ENCODE peak calls at places on chromosome 10, in five cellular contexts. W is NCI-H748 treated with DMSO at 0.1 percent for 48 hours; Y is endothelial cell; P is activated CD8-positive, alpha-beta T cell treated with anti-CD3 and anti-CD28 coated beads, Interleukin-2, amount 10 ng/mL, durations not matched to agents 7 days and 5 days; M is dorsolateral prefrontal cortex. F is an unnamed sample.
A peak's percentile ranks its signal among the peaks of the same experiment; 100 is the strongest.

GRCh38 chr10:8050561-8051108 is 3.9 kb upstream of the GATA3 start:
- DNase-seq in W (no peak), P (peak; percentile 52), M (no peak), Y (no peak), F (no peak)

GRCh38 chr10:88901610-88902327 is 21.7 kb downstream of the STAMBPL1 start:
- DNase-seq in Y (no peak), W (no peak), P (no peak), M (no peak), F (no peak)

GRCh38 chr10:48940958-48941357 is 1.3 kb upstream of the LRRC18 start:
- DNase-seq in P (no peak), W (no peak), M (no peak), Y (no peak), F (no peak)

GRCh38 chr10:15309221-15309620 is 61.9 kb downstream of the FAM171A1 start:
- DNase-seq in M (no peak), Y (no peak), W (no peak), P (no peak), F (no peak)

GRCh38 chr10:75019360-75019759 is 92.1 kb upstream of the SAMD8 start:
- DNase-seq in M (no peak), P (peak; percentile 47), Y (no peak), W (peak; percentile 65), F (no peak)

GRCh38 chr10:13100349-13101294 is 659 bp downstream of the OPTN start:
- DNase-seq in W (peak; percentile 2), Y (peak; percentile 19), P (peak; percentile 34), M (peak; percentile 52), F (no peak)

GRCh38 chr10:77505431-77506334 is 131.9 kb downstream of the KCNMA1 start:
- DNase-seq in Y (no peak), M (no peak), W (no peak), P (no peak), F (no peak)

GRCh38 chr10:107477266-107477665 is 312.8 kb upstream of the SORCS1 start:
- DNase-seq in M (no peak), P (no peak), Y (no peak), W (no peak), F (no peak)

GRCh38 chr10:60032723-60033122 is 126.4 kb upstream of the CCDC6 start:
- DNase-seq in M (no peak), W (peak; percentile 57), P (peak; percentile 63), Y (peak; percentile 30), F (no peak)

GRCh38 chr10:71834343-71834674 is 16.7 kb downstream of the PSAP start:
- DNase-seq in P (no peak), Y (no peak), M (no peak), W (no peak), F (no peak)

GRCh38 chr10:123556736-123557135 is 109.4 kb upstream of the GPR26 start:
- DNase-seq in W (no peak), Y (no peak), M (no peak), P (no peak), F (no peak)

GRCh38 chr10:71494980-71495381 is 98.3 kb downstream of the CDH23 start:
- DNase-seq in M (no peak), Y (no peak), P (no peak), W (no peak), F (no peak)

GRCh38 chr10:79144341-79145173 is 75.8 kb downstream of the ZMIZ1 start:
- DNase-seq in M (no peak), W (no peak), P (no peak), Y (no peak), F (no peak)

GRCh38 chr10:34346516-34347150 is 468.5 kb downstream of the PARD3 start:
- DNase-seq in M (no peak), W (peak; percentile 3), P (no peak), Y (no peak), F (no peak)

GRCh38 chr10:33965795-33966581 is 631.5 kb upstream of the NRP1 start:
- DNase-seq in Y (no peak), W (no peak), M (no peak), P (no peak), F (no peak)

GRCh38 chr10:98309366-98310355 is 41.7 kb upstream of the LOXL4 start:
- DNase-seq in M (peak; percentile 54), W (peak; percentile 34), Y (peak; percentile 81), P (peak; percentile 22), F (peak; percentile 69)

GRCh38 chr10:79380125-79380917 is 33.1 kb downstream of the PPIF start:
- DNase-seq in P (no peak), Y (no peak), M (peak; percentile 45), W (no peak), F (no peak)

GRCh38 chr10:44033008-44033407 is 351.9 kb downstream of the CXCL12 start:
- DNase-seq in W (no peak), P (no peak), M (no peak), Y (no peak), F (no peak)

GRCh38 chr10:49512121-49512809 is 26.7 kb downstream of the ERCC6 start:
- DNase-seq in W (peak; percentile 24), Y (no peak), P (peak; percentile 47), M (no peak), F (no peak)

GRCh38 chr10:7107287-7107686 is 303.5 kb downstream of the SFMBT2 start:
- DNase-seq in W (no peak), Y (no peak), M (no peak), P (no peak), F (no peak)

GRCh38 chr10:66349726-66350125 is 576.1 kb upstream of the LRRTM3 start:
- DNase-seq in Y (no peak), W (no peak), P (no peak), M (no peak), F (no peak)

GRCh38 chr10:90871279-90871760 is 454 bp upstream of the RPP30 start:
- DNase-seq in W (peak; percentile 33), M (peak; percentile 68), P (peak; percentile 60), Y (peak; percentile 60), F (no peak)

GRCh38 chr10:51369903-51370302 is 295.6 kb downstream of the PRKG1 start:
- DNase-seq in P (no peak), W (no peak), M (no peak), Y (no peak), F (no peak)

GRCh38 chr10:29736325-29737208 is 101.8 kb upstream of the SVIL start:
- DNase-seq in P (peak; percentile 22), W (no peak), M (no peak), Y (peak; percentile 73), F (peak; percentile 8)

GRCh38 chr10:51139176-51139575 is 64.9 kb downstream of the PRKG1 start:
- DNase-seq in W (no peak), Y (no peak), M (no peak), P (no peak), F (no peak)